ENCODE peak calls at places on chromosomes 7 and 10, in four cellular contexts. P is astrocyte, F is amygdala, Z is cortex of kidney. E is an unnamed sample.

GRCh38 chr7:84043661-84044191 is 150.9 kb downstream of the SEMA3A start:
- DNase-seq in Z (no peak), F (no peak), P (no peak), E (no peak)

GRCh38 chr10:14379556-14380330 is 49.0 kb upstream of the FRMD4A start:
- DNase-seq in F (no peak), P (no peak), Z (no peak), E (no peak)

GRCh38 chr7:17654940-17655339 is 285.4 kb downstream of the SNX13 start:
- DNase-seq in P (no peak), Z (no peak), F (no peak), E (no peak)

GRCh38 chr7:46744957-46745699 is 824.1 kb upstream of the IGFBP3 start:
- DNase-seq in P (peak; percentile 56), Z (no peak), F (no peak), E (no peak)

GRCh38 chr10:10432306-10433035 is 585.2 kb upstream of the CELF2 start:
- DNase-seq in P (no peak), Z (no peak), F (no peak), E (no peak)

GRCh38 chr10:665579-666091 is 23.8 kb downstream of the DIP2C start:
- DNase-seq in P (no peak), Z (no peak), F (no peak), E (no peak)

GRCh38 chr7:75905785-75906604 is 9.0 kb upstream of the POR start:
- DNase-seq in P (peak; percentile 42), F (peak; percentile 69), Z (no peak), E (peak; percentile 94)

GRCh38 chr7:42639930-42640329 is 271.9 kb downstream of the C7orf25 start:
- DNase-seq in Z (no peak), F (no peak), P (no peak), E (no peak)

GRCh38 chr10:34808789-34809745 is 6.0 kb downstream of the PARD3 start:
- DNase-seq in Z (no peak), F (no peak), P (peak; percentile 66), E (peak; percentile 87)

GRCh38 chr10:97869091-97870042 is 19.7 kb downstream of the GOLGA7B start:
- DNase-seq in Z (no peak), F (peak; percentile 81), P (peak; percentile 72), E (peak; percentile 99)

GRCh38 chr10:118710487-118710886 is 44.3 kb downstream of the CACUL1 start:
- DNase-seq in P (no peak), Z (no peak), F (no peak), E (no peak)

GRCh38 chr7:23713285-23714235 is 3.5 kb downstream of the STK31 start:
- DNase-seq in F (no peak), Z (no peak), P (peak; percentile 97), E (no peak)

GRCh38 chr10:50595785-50596184 is 28.0 kb downstream of the SGMS1 start:
- DNase-seq in P (no peak), F (no peak), Z (no peak), E (no peak)

GRCh38 chr7:65438593-65438992 is 64.9 kb downstream of the ZNF92 start:
- DNase-seq in Z (no peak), F (no peak), P (peak; percentile 96), E (peak; percentile 78)

GRCh38 chr7:116628971-116629586 is 42.9 kb upstream of the MET start:
- DNase-seq in F (no peak), Z (no peak), P (peak; percentile 40), E (no peak)

GRCh38 chr10:127033569-127034175 is 128.4 kb downstream of the DOCK1 start:
- DNase-seq in Z (no peak), F (no peak), P (no peak), E (no peak)

GRCh38 chr7:143988986-143989745 is 11.0 kb upstream of the OR6B1 start:
- DNase-seq in F (no peak), P (peak; percentile 39), Z (no peak), E (peak; percentile 73)

GRCh38 chr7:31065021-31065593 is 13.0 kb downstream of the ADCYAP1R1 start:
- DNase-seq in P (no peak), Z (no peak), F (no peak), E (peak; percentile 48)